ENCODE peak calls at places on chromosomes 16 and 17, in four cellular contexts. B, R, Q and E are unnamed samples.

GRCh38 chr17:79042421-79043190 is 18.6 kb downstream of the C1QTNF1 start:
- DNase-seq in B (peak; percentile 95), R (peak; percentile 86), Q (peak; percentile 59), E (peak; percentile 60)

GRCh38 chr17:81870155-81870977 is 771 bp downstream of the ARHGDIA start:
- DNase-seq in B (peak; percentile 38), R (peak; percentile 41), Q (peak; percentile 69), E (peak; percentile 69)

GRCh38 chr16:77540656-77541055 is 105.8 kb upstream of the ADAMTS18 start:
- DNase-seq in B (no peak), R (no peak), Q (no peak), E (no peak)

GRCh38 chr17:63369233-63369632 is 76.9 kb downstream of the CYB561 start:
- DNase-seq in B (no peak), R (no peak), Q (peak; percentile 61), E (no peak)

GRCh38 chr17:56231693-56232092 is 78.4 kb downstream of the ANKFN1 start:
- DNase-seq in B (no peak), R (no peak), Q (no peak), E (no peak)

GRCh38 chr17:60809421-60809820 is 131.8 kb downstream of the BCAS3 start:
- DNase-seq in B (no peak), R (no peak), Q (no peak), E (no peak)

GRCh38 chr16:1564325-1564724 is 30.9 kb downstream of the TMEM204 start:
- DNase-seq in B (no peak), R (no peak), Q (no peak), E (no peak)

GRCh38 chr17:13962716-13963115 is 106.6 kb upstream of the COX10 start:
- DNase-seq in B (no peak), R (no peak), Q (no peak), E (no peak)

GRCh38 chr17:45958994-45959665 is 39.9 kb upstream of the STH start:
- DNase-seq in B (no peak), R (no peak), Q (no peak), E (no peak)

GRCh38 chr16:35746281-35746962 is 2287.0 kb downstream of the TP53TG3F start:
- DNase-seq in B (no peak), R (no peak), Q (no peak), E (no peak)

GRCh38 chr17:6346387-6346786 is 88.5 kb downstream of the AIPL1 start:
- DNase-seq in B (no peak), R (no peak), Q (no peak), E (no peak)

GRCh38 chr17:67836205-67836987 is 11.1 kb downstream of the BPTF start:
- DNase-seq in B (peak; percentile 19), R (no peak), Q (peak; percentile 77), E (no peak)

GRCh38 chr16:87198328-87198731 is 118.9 kb downstream of the C16orf95 start:
- DNase-seq in B (peak; percentile 39), R (no peak), Q (peak; percentile 58), E (no peak)

GRCh38 chr16:49587051-49587450 is 213.4 kb downstream of the C16orf78 start:
- DNase-seq in B (no peak), R (no peak), Q (no peak), E (no peak)

GRCh38 chr17:27845264-27846041 is 45.1 kb upstream of the NOS2 start:
- DNase-seq in B (no peak), R (peak; percentile 61), Q (no peak), E (no peak)

GRCh38 chr17:34245496-34245895 is 9.6 kb upstream of the CCL2 start:
- DNase-seq in B (no peak), R (no peak), Q (no peak), E (no peak)

GRCh38 chr16:24428751-24429150 is 110.6 kb upstream of the RBBP6 start:
- DNase-seq in B (no peak), R (peak; percentile 17), Q (no peak), E (no peak)

GRCh38 chr17:65137076-65137935 is at the start of gene RGS9:
- DNase-seq in B (peak; percentile 90), R (peak; percentile 86), Q (peak; percentile 52), E (peak; percentile 91)

GRCh38 chr16:47503936-47504335 is 42.8 kb downstream of the PHKB start:
- DNase-seq in B (peak; percentile 39), R (no peak), Q (peak; percentile 74), E (no peak)

GRCh38 chr17:61285483-61286320 is 113.9 kb upstream of the TBX2 start:
- DNase-seq in B (peak; percentile 22), R (no peak), Q (peak; percentile 98), E (peak; percentile 57)

GRCh38 chr17:74243013-74243755 is 29.8 kb downstream of the TTYH2 start:
- DNase-seq in B (no peak), R (no peak), Q (no peak), E (no peak)

GRCh38 chr17:14282700-14283099 is 18.2 kb upstream of the HS3ST3B1 start:
- DNase-seq in B (no peak), R (no peak), Q (no peak), E (no peak)

GRCh38 chr17:6853764-6854442 is 22.4 kb upstream of the TEKT1 start:
- DNase-seq in B (peak; percentile 72), R (no peak), Q (no peak), E (peak; percentile 52)

GRCh38 chr17:6712058-6712853 is 913 bp downstream of the SLC13A5 start:
- DNase-seq in B (no peak), R (no peak), Q (no peak), E (peak; percentile 73)

GRCh38 chr16:35306915-35307314 is 1847.5 kb downstream of the TP53TG3F start:
- DNase-seq in B (peak; percentile 25), R (no peak), Q (no peak), E (no peak)

GRCh38 chr17:21161498-21162393 is 35.0 kb downstream of the DHRS7B start:
- DNase-seq in B (no peak), R (no peak), Q (peak; percentile 69), E (no peak)

GRCh38 chr16:51390877-51391276 is 239.8 kb upstream of the SALL1 start:
- DNase-seq in B (no peak), R (no peak), Q (no peak), E (peak; percentile 48)

GRCh38 chr17:77691216-77692085 is 267.1 kb upstream of the TNRC6C start:
- DNase-seq in B (no peak), R (no peak), Q (no peak), E (no peak)

GRCh38 chr16:4401094-4401501 is 15.3 kb downstream of the CORO7 start:
- DNase-seq in B (no peak), R (no peak), Q (no peak), E (peak; percentile 1)

GRCh38 chr17:76528528-76529223 is 8.8 kb downstream of the CYGB start:
- DNase-seq in B (no peak), R (no peak), Q (peak; percentile 28), E (no peak)
- H3K4me1 ChIP-seq in B (peaks cover 47% of the 10 kb centered on the region), R (peaks cover 21% of the 10 kb centered on the region), Q (peaks cover 48% of the 10 kb centered on the region), E (peaks cover 9% of the 10 kb centered on the region)

DNA sequence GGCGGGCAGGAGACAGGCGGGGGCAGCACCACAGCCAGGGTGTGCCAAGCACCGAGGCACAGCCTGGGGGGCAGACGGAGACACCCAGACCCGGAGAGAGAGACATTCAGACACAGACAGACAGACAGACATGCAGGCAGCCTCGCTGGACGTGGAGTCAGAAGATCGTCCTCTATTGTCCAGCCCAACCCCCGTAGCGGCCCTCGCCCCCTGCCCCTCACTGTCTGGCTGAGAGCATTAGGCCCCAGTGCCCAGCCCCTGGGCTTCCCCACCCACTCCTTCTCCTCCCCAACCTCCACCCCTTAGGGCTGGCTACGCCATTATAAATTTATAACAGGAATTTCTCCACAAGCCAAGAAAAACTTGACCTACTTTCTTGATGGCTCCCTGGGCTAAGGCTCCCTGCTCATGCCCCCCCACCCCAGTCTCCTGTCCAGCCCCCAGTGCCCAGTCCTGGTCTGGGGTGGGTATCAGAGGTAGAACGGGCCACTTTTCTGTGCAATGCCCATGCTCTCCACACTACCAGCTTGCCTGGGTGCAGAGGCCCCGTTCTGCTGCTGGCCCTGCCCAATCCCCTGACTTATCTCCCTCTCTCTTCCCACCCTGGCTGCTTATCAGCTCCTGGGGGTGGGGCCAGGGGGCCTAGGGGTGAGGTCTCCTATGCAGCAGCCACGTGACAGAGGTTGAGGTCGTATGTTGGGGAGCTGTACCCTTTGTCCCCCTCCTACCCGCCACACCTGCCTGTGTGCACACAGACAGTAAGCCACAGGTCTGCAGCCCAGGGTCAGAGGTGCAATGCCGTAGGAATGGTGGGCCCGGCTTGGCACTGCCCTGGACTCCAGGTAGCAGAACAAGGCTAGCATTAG is 9.9 kb downstream of the THRA start:
- DNase-seq in B (peak; percentile 4), R (peak; percentile 84), Q (no peak), E (no peak)
- H3K9ac ChIP-seq in B (no peak overlapping the region), R (peak overlapping the region; percentile 83), Q (no peak overlapping the region), E (no peak overlapping the region)

DNA sequence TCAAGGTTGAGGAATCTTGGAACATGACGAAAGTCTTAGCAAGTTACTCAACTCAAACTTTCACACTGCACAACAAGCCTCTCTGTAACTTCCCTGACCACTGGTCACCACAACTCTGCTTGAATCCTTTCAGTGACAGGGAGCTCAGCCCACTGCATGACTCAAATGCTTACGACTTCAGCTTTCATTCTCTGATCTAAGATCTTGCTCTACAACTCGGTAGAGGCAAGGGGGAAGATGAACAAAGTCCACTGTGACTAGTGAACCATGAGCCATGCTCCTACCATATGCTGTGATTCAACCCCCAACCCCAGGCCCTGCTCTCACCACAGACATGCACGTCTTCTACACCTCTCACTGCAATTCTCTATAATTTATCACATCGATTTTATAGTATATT is 160.9 kb downstream of the SLC39A11 start:
- DNase-seq in B (no peak), R (no peak), Q (no peak), E (no peak)
- H3K4me1 ChIP-seq in B (no peaks in the 10 kb centered on the region), R (no peaks in the 10 kb centered on the region), Q (no peaks in the 10 kb centered on the region), E (peaks cover 25% of the 10 kb centered on the region)

GRCh38 chr17:48554412-48555090 is 9.6 kb upstream of the HOXB2 start:
- DNase-seq in B (no peak), R (no peak), Q (peak; percentile 27), E (peak; percentile 59)

GRCh38 chr17:48553837-48554236 is 8.9 kb upstream of the HOXB2 start:
- DNase-seq in B (no peak), R (no peak), Q (peak; percentile 34), E (no peak)

GRCh38 chr17:48551601-48552452 is 6.9 kb upstream of the HOXB2 start:
- DNase-seq in B (no peak), R (no peak), Q (peak; percentile 32), E (no peak)

GRCh38 chr17:48552453-48553189 is 7.7 kb upstream of the HOXB2 start:
- DNase-seq in B (no peak), R (no peak), Q (peak; percentile 74), E (peak; percentile 36)

GRCh38 chr17:48553190-48553547 is 8.3 kb upstream of the HOXB2 start:
- DNase-seq in B (no peak), R (no peak), Q (no peak), E (no peak)
- H3K9ac ChIP-seq in B (no peak overlapping the region), R (peak overlapping the region; percentile 46), Q (peak overlapping the region; percentile 77), E (no peak overlapping the region)

GRCh38 chr16:88446061-88446460 is 7.0 kb upstream of the ZFPM1 start:
- DNase-seq in B (no peak), R (no peak), Q (no peak), E (no peak)

GRCh38 chr16:88449267-88449561 is 3.9 kb upstream of the ZFPM1 start:
- DNase-seq in B (no peak), R (peak; percentile 64), Q (no peak), E (no peak)

GRCh38 chr16:88446736-88447135 is 6.3 kb upstream of the ZFPM1 start:
- DNase-seq in B (no peak), R (no peak), Q (no peak), E (no peak)

GRCh38 chr16:88448461-88449266 is 4.4 kb upstream of the ZFPM1 start:
- DNase-seq in B (no peak), R (no peak), Q (no peak), E (no peak)

GRCh38 chr16:88447881-88448280 is 5.2 kb upstream of the ZFPM1 start:
- DNase-seq in B (no peak), R (no peak), Q (no peak), E (no peak)
- H3K4me1 ChIP-seq in B (peaks cover 11% of the 10 kb centered on the region), R (no peaks in the 10 kb centered on the region), Q (peaks cover 5% of the 10 kb centered on the region), E (peaks cover under 1% of the 10 kb centered on the region)